ENCODE peak calls at places on chromosomes 4 and X, in four cellular contexts. F is HepG2, A is K562, Z is WTC11. G is an unnamed sample.

GRCh38 chrX:153375571-153375970 is 25.6 kb downstream of the PNMA6E start:
- DNase-seq in Z (no peak), A (no peak), F (no peak), G (no peak)

GRCh38 chrX:39477438-39478120 is 620.2 kb downstream of the BCOR start:
- DNase-seq in A (peak; percentile 33), Z (peak; percentile 76), F (no peak), G (no peak)

GRCh38 chr4:154877110-154877760 is 96.2 kb downstream of the RBM46 start:
- DNase-seq in Z (no peak), F (peak; percentile 4), A (no peak), G (peak; percentile 62)

GRCh38 chr4:128859887-128860774 is 50.6 kb downstream of the JADE1 start:
- DNase-seq in A (no peak), Z (no peak), F (no peak), G (no peak)

GRCh38 chr4:147479817-147480216 is 1.1 kb upstream of the EDNRA start:
- DNase-seq in Z (no peak), F (no peak), A (no peak), G (no peak)

GRCh38 chr4:26217961-26218676 is 102.7 kb upstream of the RBPJ start:
- DNase-seq in F (no peak), A (no peak), Z (no peak), G (no peak)

GRCh38 chr4:152459326-152459725 is 76.6 kb downstream of the FBXW7 start:
- DNase-seq in F (no peak), Z (no peak), A (no peak), G (no peak)

GRCh38 chr4:142547974-142548373 is 298.1 kb downstream of the INPP4B start:
- DNase-seq in Z (no peak), F (no peak), A (no peak), G (no peak)

GRCh38 chr4:2101346-2102044 is 42.4 kb downstream of the NAT8L start:
- DNase-seq in Z (no peak), F (no peak), A (no peak), G (no peak)

GRCh38 chr4:133148690-133149363 is at the start of gene PCDH10:
- DNase-seq in Z (peak; percentile 96), A (peak; percentile 59), F (peak; percentile 1), G (peak; percentile 89)

GRCh38 chr4:158873795-158874359 is 105.1 kb downstream of the FNIP2 start:
- DNase-seq in Z (no peak), A (no peak), F (peak; percentile 5), G (peak; percentile 17)

GRCh38 chr4:37623125-37623524 is 63.1 kb downstream of the RELL1 start:
- DNase-seq in F (no peak), Z (no peak), A (no peak), G (no peak)

GRCh38 chrX:29419774-29420553 is 795.4 kb upstream of the MAGEB2 start:
- DNase-seq in F (no peak), A (no peak), Z (no peak), G (peak; percentile 2)

GRCh38 chrX:119062750-119063374 is 9.9 kb upstream of the CT47C1 start:
- DNase-seq in Z (no peak), F (no peak), A (peak; percentile 17), G (no peak)

GRCh38 chr4:137076908-137077307 is 455.4 kb downstream of the PCDH18 start:
- DNase-seq in A (no peak), F (no peak), Z (no peak), G (no peak)

GRCh38 chrX:111880735-111881134 is 4.8 kb downstream of the TRPC5OS start:
- DNase-seq in Z (no peak), F (no peak), A (no peak), G (no peak)

GRCh38 chr4:2095236-2096072 is 36.3 kb downstream of the NAT8L start:
- DNase-seq in F (no peak), Z (no peak), A (no peak), G (no peak)

GRCh38 chr4:81786063-81786763 is 314.5 kb upstream of the RASGEF1B start:
- DNase-seq in A (peak; percentile 45), F (no peak), Z (no peak), G (no peak)

GRCh38 chr4:37892641-37893040 is 1.8 kb downstream of the TBC1D1 start:
- DNase-seq in F (no peak), A (no peak), Z (no peak), G (no peak)

GRCh38 chr4:94814237-94814636 is 56.5 kb downstream of the BMPR1B start:
- DNase-seq in F (no peak), A (no peak), Z (no peak), G (no peak)

GRCh38 chr4:151257704-151258103 is 19.3 kb upstream of the PRSS48 start:
- DNase-seq in A (no peak), F (no peak), Z (no peak), G (no peak)

GRCh38 chr4:173990126-173990878 is 293.2 kb downstream of the FBXO8 start:
- DNase-seq in Z (no peak), A (peak; percentile 15), F (peak; percentile 15), G (peak; percentile 32)

GRCh38 chrX:77076896-77077295 is 370.3 kb upstream of the FGF16 start:
- DNase-seq in Z (no peak), A (no peak), F (peak; percentile 45), G (no peak)

GRCh38 chrX:56763556-56764152 is 34.6 kb downstream of the NBDY start:
- DNase-seq in F (peak; percentile 15), Z (no peak), A (no peak), G (no peak)

GRCh38 chrX:71117358-71117757 is 1.0 kb upstream of the MED12 start:
- DNase-seq in A (no peak), Z (no peak), F (no peak), G (no peak)

GRCh38 chr4:57426779-57427395 is 316.7 kb upstream of the IGFBP7 start:
- DNase-seq in A (peak; percentile 60), F (peak; percentile 35), Z (peak; percentile 81), G (peak; percentile 35)

GRCh38 chr4:21451032-21451431 is 497.5 kb downstream of the KCNIP4 start:
- DNase-seq in A (no peak), Z (no peak), F (no peak), G (no peak)

GRCh38 chrX:140439455-140439854 is 65.4 kb downstream of the SOX3 start:
- DNase-seq in Z (peak; percentile 84), A (no peak), F (peak; percentile 0), G (no peak)

GRCh38 chrX:153473126-153473525 is 2.8 kb upstream of the HAUS7 start:
- DNase-seq in Z (no peak), A (no peak), F (no peak), G (no peak)

GRCh38 chrX:85922821-85923220 is 124.5 kb downstream of the CHM start:
- DNase-seq in A (no peak), Z (no peak), F (no peak), G (no peak)

DNA sequence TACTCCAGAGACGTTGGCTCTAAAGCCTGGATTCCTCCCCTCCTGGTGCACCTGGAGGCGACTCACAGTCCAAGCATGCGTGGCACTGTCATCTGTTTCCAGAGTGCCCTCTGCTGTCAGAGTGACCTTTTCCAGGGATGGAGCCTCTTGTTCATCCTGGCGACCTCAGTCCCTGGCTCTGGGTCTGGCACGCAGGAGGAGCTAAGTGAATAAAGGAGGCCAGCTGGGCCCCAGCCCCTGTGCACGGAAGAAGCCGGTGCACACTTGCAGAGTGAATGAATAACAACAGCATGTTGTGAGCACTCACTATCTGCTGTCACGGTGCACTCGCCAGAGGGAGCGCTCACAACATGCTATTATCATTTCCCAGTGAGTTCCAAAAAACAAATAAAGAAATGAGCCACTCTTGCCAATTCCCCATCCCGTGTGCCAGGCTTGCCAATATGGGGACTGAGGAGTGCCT is 27.8 kb upstream of the PSAPL1 start:
- DNase-seq in Z (no peak), F (peak; percentile 46), A (no peak), G (peak; percentile 37)
- TF ChIP-seq NR3C1 in Z (no peak), F (no peak), A (no peak), G (no peak)

DNA sequence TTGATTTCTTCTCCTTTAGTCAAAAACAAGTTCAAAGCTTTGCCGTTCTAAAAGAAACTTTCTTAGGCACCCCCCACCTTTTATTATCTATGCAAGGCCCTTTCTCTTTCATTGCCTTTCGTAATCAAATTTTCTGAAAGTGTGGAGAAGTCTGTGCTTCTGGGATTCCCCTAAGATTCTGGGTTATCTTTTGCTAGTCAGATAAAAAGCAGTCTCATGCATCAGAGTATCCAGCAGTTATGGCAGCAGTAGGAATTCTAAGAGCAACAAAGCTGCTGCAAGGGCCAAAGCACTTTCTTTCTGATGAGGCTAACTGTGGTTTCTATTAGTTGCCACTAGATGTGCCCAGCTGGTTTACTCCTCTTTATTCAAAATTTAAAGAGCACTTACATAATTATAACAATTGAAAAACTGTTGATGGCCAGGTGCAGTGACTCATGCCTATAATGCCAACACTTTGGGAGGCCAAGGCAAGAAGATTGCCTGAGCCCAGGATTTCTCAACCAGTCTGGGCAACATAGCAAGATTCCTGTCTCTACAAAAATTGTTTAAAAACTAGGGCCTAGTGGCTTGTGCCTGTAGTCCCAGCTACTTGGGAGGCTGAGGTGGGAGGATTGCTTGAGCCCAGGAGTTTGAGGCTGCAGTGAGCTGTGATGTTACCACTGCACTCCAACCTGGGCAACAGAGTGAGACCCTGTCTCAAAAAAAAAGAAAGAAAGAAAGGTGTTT is 296.2 kb downstream of the PAPSS1 start:
- DNase-seq in F (no peak), A (no peak), Z (no peak), G (no peak)
- TF ChIP-seq NR3C1 in F (no peak), A (no peak), Z (no peak), G (no peak)

GRCh38 chrX:131649741-131650140 is 105.9 kb downstream of the OR13H1 start:
- DNase-seq in Z (no peak), A (no peak), F (no peak), G (no peak)
- TF ChIP-seq NR3C1 in Z (no peak), A (no peak), F (no peak), G (no peak)

DNA sequence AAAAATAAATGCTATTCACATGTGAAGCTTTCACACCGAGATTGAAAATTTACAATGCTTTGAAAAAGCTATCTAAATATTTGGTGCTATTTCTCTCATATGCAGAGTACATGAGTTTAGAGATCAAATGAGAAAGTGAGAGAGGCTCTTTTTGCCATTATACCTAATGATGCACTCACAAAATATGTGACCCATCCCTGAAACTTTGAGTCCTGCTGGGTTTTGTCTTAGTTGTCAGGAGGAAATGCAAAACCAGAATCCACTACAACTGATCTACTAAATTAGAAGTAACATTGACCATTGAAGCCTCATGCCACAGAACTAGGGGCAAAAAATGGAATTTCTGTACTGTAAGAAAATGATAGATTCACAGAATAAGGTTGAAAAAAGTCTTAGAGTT is 251.7 kb downstream of the MAPK10 start:
- DNase-seq in F (no peak), A (no peak), Z (no peak), G (no peak)
- TF ChIP-seq NR3C1 in F (no peak), A (no peak), Z (no peak), G (no peak)

GRCh38 chr4:140048419-140049022 is 105.5 kb downstream of the MAML3 start:
- DNase-seq in Z (no peak), F (no peak), A (no peak), G (no peak)
- TF ChIP-seq NR3C1 in Z (no peak), F (no peak), A (no peak), G (no peak)

GRCh38 chrX:130084651-130085237 is 25.6 kb downstream of the ELF4 start:
- DNase-seq in A (peak; percentile 27), Z (no peak), F (no peak), G (no peak)
- TF ChIP-seq NR3C1 in A (no peak), Z (no peak), F (no peak), G (no peak)

GRCh38 chr4:117326091-117326490 is 240.7 kb upstream of the TRAM1L1 start:
- DNase-seq in Z (no peak), F (no peak), A (no peak), G (no peak)

GRCh38 chr4:117327491-117327890 is 242.1 kb upstream of the TRAM1L1 start:
- DNase-seq in A (no peak), Z (no peak), F (no peak), G (no peak)

GRCh38 chr4:117334451-117335188 is 249.2 kb upstream of the TRAM1L1 start:
- DNase-seq in Z (no peak), A (no peak), F (no peak), G (no peak)

GRCh38 chr4:117331817-117332216 is 246.4 kb upstream of the TRAM1L1 start:
- DNase-seq in Z (no peak), F (no peak), A (no peak), G (no peak)
- TF ChIP-seq NR3C1 in Z (no peak), F (no peak), A (no peak), G (no peak)

G was measured in A549.